ENCODE peak calls at places on chromosomes 13 and 19, in five cellular contexts. Y, N, E, P and A are unnamed samples.

GRCh38 chr13:87671031-87671823 is at the start of gene SLITRK5:
- DNase-seq in E (no peak), N (peak), Y (peak), P (peak), A (peak)

GRCh38 chr13:23273498-23273897 is 92.7 kb downstream of the SGCG start:
- DNase-seq in N (no peak), P (no peak), Y (no peak), E (no peak), A (no peak)

GRCh38 chr19:51158474-51159129 is 16.5 kb downstream of the SIGLEC7 start:
- DNase-seq in N (peak), Y (no peak), P (peak), E (no peak), A (peak)

GRCh38 chr19:39996218-39996810 is 546 bp upstream of the ZNF546 start:
- DNase-seq in N (no peak), Y (no peak), E (peak), P (peak), A (peak)

GRCh38 chr19:30719189-30719990 is 347.2 kb downstream of the ZNF536 start:
- DNase-seq in E (no peak), P (no peak), N (peak), Y (no peak), A (peak)

GRCh38 chr19:10180459-10180858 is 14.3 kb downstream of the DNMT1 start:
- DNase-seq in N (no peak), P (no peak), E (no peak), Y (no peak), A (no peak)

GRCh38 chr13:94154362-94154761 is 325.1 kb downstream of the DCT start:
- DNase-seq in N (no peak), P (peak), Y (no peak), E (peak), A (no peak)

GRCh38 chr13:72774019-72774418 is 7.7 kb downstream of the DIS3 start:
- DNase-seq in N (no peak), Y (no peak), E (no peak), P (peak), A (no peak)

GRCh38 chr13:41622545-41623429 is 165.4 kb downstream of the RGCC start:
- DNase-seq in E (peak), P (no peak), Y (no peak), N (no peak), A (no peak)

GRCh38 chr13:97341135-97341534 is 92.8 kb upstream of the RAP2A start:
- DNase-seq in P (no peak), Y (no peak), E (no peak), N (no peak), A (no peak)

GRCh38 chr13:96428904-96429303 is 339.0 kb downstream of the HS6ST3 start:
- DNase-seq in P (no peak), N (no peak), E (no peak), Y (no peak), A (no peak)

GRCh38 chr13:41782086-41782485 is 178.8 kb downstream of the VWA8 start:
- DNase-seq in Y (no peak), P (no peak), E (no peak), N (no peak), A (no peak)

GRCh38 chr19:51607920-51608562 is 22.2 kb downstream of the SIGLEC5 start:
- DNase-seq in E (no peak), Y (no peak), N (peak), P (peak), A (peak)

GRCh38 chr19:47582320-47582909 is 9.5 kb upstream of the ZNF541 start:
- DNase-seq in E (no peak), N (no peak), Y (no peak), P (no peak), A (no peak)

GRCh38 chr13:113648218-113648615 is 9.8 kb downstream of the ATP4B start:
- DNase-seq in Y (no peak), E (no peak), P (no peak), N (no peak), A (no peak)

GRCh38 chr13:90690458-90691063 is 656.9 kb upstream of the MIR17HG start:
- DNase-seq in E (no peak), N (no peak), P (no peak), Y (no peak), A (no peak)

GRCh38 chr13:54029226-54029625 is 1000.6 kb downstream of the OLFM4 start:
- DNase-seq in Y (no peak), P (peak), N (no peak), E (no peak), A (no peak)

GRCh38 chr13:107461751-107462150 is 753.6 kb downstream of the LIG4 start:
- DNase-seq in N (no peak), Y (no peak), E (no peak), P (no peak), A (no peak)

GRCh38 chr19:45526143-45526542 is 18.9 kb downstream of the VASP start:
- DNase-seq in N (peak), P (peak), E (no peak), Y (no peak), A (peak)

GRCh38 chr19:44072543-44073401 is 813 bp downstream of the ZNF284 start:
- DNase-seq in Y (no peak), E (no peak), P (peak), N (no peak), A (no peak)

GRCh38 chr13:85436029-85436428 is 363.2 kb downstream of the SLITRK6 start:
- DNase-seq in Y (no peak), N (no peak), E (no peak), P (no peak), A (no peak)

GRCh38 chr13:25965596-25965995 is 86.2 kb downstream of the SHISA2 start:
- DNase-seq in N (no peak), Y (no peak), P (no peak), E (no peak), A (no peak)

GRCh38 chr19:4636151-4636717 is 3.1 kb upstream of the TNFAIP8L1 start:
- DNase-seq in P (no peak), N (peak), E (no peak), Y (no peak), A (peak)

GRCh38 chr19:5624154-5624663 is 1.3 kb downstream of the SAFB start:
- DNase-seq in P (peak), Y (no peak), E (no peak), N (peak), A (peak)

GRCh38 chr19:2484178-2484937 is 8.4 kb downstream of the GADD45B start:
- DNase-seq in N (no peak), Y (no peak), E (no peak), P (no peak), A (no peak)

GRCh38 chr13:112877496-112877895 is 91.5 kb upstream of the MCF2L start:
- DNase-seq in Y (peak), N (no peak), P (no peak), E (no peak), A (no peak)

GRCh38 chr13:24016046-24016445 is 118.7 kb upstream of the C1QTNF9B start:
- DNase-seq in E (no peak), Y (no peak), N (no peak), P (no peak), A (no peak)

GRCh38 chr19:46950526-46951235 is 69.0 kb upstream of the NPAS1 start:
- DNase-seq in P (no peak), E (no peak), N (no peak), Y (no peak), A (no peak)

GRCh38 chr19:56508282-56508778 is 675 bp downstream of the ZNF471 start:
- DNase-seq in Y (no peak), N (no peak), P (peak), E (peak), A (no peak)

GRCh38 chr13:34078334-34078999 is 260.5 kb downstream of the RFC3 start:
- DNase-seq in P (no peak), N (no peak), E (no peak), Y (no peak), A (no peak)

GRCh38 chr19:1416014-1416841 is 8.8 kb downstream of the DAZAP1 start:
- DNase-seq in N (no peak), Y (peak), E (no peak), P (peak), A (no peak)

GRCh38 chr19:44912854-44913253 is 1.6 kb upstream of the APOC1 start:
- DNase-seq in Y (no peak), P (no peak), N (no peak), E (no peak), A (no peak)

GRCh38 chr19:38543807-38544568 is 73.8 kb downstream of the MAP4K1 start:
- DNase-seq in P (peak), E (peak), N (no peak), Y (peak), A (no peak)

GRCh38 chr13:74889321-74889720 is 592.6 kb downstream of the TBC1D4 start:
- DNase-seq in Y (no peak), E (no peak), N (no peak), P (peak), A (no peak)

GRCh38 chr13:74886496-74886895 is 595.5 kb downstream of the TBC1D4 start:
- DNase-seq in Y (no peak), P (peak), E (no peak), N (no peak), A (no peak)

GRCh38 chr13:74883834-74884233 is 598.1 kb downstream of the TBC1D4 start:
- DNase-seq in N (no peak), Y (no peak), E (no peak), P (no peak), A (no peak)
- TF ChIP-seq CTCF in N (no peak), Y (peak), E (no peak), P (no peak), A (no peak)

GRCh38 chr19:57887195-57887941 is 1.5 kb downstream of the ZNF814 start:
- DNase-seq in N (no peak), Y (no peak), E (no peak), P (peak), A (no peak)
- TF ChIP-seq CTCF in N (no peak), Y (no peak), E (no peak), P (no peak), A (no peak)

DNA sequence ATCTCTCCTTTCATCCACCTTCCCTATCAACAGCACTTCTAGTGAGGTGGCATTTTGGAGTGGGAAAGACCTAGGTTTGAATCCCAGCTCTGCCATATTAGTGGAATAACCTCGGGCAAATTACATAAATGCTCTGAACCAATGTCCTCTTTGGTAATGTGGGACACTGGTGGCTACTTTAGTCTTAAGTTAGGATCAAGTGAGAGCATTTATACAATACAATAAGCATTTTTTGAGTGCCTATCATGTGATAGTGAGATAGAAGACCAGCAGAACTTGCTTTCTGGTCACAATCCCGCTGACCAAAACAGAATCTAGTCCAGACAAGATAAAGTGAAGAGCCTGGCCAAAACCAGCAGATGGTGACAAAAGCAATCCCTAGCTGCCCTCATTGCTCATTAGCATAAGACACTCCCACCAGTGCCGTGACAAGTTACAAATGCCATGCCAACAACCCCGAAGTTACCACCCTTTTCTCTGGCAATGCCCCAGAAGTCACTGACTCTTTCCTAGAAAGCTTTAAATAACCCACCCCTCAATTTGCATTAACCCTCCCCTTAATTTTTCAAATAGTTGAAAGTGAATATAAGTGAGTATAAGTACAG is 28.8 kb upstream of the KPNA3 start:
- DNase-seq in N (no peak), Y (no peak), E (no peak), P (peak), A (no peak)
- TF ChIP-seq CTCF in N (no peak), Y (no peak), E (no peak), P (no peak), A (no peak)

GRCh38 chr13:71460179-71460578 is 406.8 kb downstream of the DACH1 start:
- DNase-seq in N (no peak), E (no peak), Y (no peak), P (peak), A (no peak)
- TF ChIP-seq CTCF in N (no peak), E (no peak), Y (no peak), P (no peak), A (no peak)

DNA sequence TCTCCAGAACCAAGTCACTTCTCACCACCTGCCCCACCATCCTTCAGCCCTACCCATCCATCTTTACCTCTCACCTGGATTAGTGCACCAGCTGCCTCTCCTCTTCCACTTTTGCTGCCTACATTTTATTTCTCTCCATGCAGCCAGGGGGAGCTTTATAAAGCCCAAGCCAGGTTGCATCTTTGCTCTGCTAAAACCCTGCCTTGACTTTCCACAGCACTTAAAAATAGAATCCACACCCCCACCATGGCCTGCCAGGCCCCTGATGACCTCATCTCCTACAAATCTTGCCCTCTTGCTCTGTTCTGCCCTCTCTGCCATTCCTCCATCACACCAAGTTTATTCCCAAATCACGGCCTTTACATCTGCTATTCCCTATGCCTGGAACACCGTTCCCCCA is 1.8 kb downstream of the HOOK2 start:
- DNase-seq in N (no peak), E (no peak), Y (no peak), P (no peak), A (no peak)
- TF ChIP-seq CTCF in N (no peak), E (peak), Y (peak), P (peak), A (no peak)

DNA sequence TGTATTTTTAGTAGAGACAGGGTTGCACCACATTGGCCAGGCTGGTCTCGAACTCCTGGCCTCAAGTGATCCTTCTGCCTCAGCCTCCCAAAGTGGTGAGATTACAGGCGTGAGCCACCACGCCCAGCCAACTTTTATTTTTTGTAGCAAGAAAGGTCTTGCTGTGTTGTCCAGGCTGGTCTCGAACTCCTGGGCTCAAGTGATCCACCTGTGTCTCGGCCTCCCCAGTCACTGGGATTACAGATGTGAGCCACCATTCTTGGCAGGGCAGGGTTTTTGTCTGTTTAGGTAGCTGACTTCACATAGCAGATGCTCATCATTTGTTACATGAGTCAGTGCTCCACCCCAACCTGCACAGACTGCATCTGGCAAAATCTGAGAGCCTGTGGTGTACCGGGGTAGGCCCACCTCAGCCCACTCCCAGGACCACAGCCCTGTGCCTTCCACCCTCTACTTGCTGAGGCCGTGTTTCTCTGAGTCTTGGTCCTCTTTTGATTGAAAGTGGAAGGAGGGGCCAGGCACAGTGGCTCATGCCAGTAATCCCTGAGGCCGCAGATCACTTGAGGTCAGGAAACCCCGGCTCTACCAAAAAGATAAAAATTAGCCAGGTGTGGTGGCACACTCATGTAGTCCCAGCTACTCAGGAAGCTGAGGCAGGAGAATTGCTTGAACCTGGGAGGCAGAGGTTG is 4.2 kb upstream of the TNPO2 start:
- DNase-seq in E (no peak), N (no peak), P (no peak), Y (no peak), A (no peak)
- TF ChIP-seq CTCF in E (no peak), N (no peak), P (no peak), Y (no peak), A (no peak)

DNA sequence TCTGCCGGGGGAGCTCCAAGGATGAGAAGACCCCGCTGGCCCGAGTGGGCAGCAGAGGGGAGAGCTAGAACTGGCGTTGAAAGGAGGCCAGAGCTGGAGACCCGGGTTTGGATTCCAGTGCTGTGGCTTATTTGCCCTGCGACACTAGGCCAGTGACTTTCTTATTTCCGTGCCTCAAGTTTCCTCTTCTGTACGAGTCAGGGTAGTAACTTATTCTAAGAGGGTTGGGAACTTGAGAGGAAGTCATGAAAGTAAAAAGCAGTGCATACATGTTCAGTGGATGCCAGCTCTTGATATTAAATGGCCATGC is 670 bp downstream of the FAM32A start:
- DNase-seq in N (no peak), Y (no peak), P (no peak), E (no peak), A (no peak)
- TF ChIP-seq CTCF in N (no peak), Y (peak), P (peak), E (peak), A (no peak)

DNA sequence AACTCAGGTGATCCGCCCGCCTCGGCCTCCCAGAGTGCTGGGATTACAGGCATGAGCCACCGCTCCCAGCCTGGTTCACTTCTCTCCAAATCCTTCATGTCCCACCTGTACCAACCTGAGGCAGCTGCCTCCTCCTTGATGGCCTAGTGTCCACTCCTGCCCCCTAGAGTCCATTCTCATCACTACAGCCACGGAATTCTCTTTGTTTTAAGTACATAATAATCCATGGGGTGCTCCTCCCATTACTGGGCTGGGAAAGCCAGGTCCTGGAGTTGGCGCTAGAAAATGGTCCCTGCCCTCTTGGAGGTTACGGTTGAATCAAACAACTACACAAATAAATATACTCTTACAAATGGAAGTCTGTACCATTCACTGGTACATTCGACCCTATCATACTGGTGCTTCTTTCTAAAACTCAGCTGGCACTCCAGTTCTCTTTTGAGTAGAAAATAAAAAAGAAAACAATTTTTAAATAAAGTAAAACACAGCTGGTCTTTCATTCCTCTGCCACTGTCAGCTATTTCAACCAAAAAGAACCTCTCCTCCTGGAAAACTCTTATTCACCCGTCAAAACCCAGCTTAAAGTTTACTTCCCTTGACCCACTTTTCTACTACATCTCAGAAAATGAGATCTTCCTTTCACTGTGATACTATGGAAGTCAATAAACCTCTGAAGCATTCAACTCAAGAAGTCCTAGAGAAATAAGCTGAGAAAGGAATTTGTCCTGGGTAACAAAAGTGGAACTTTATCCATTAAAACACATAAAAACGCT is 22.4 kb upstream of the ARHGEF18 start:
- DNase-seq in N (no peak), P (peak), Y (peak), E (no peak), A (peak)
- TF ChIP-seq CTCF in N (peak), P (peak), Y (peak), E (peak), A (no peak)

DNA sequence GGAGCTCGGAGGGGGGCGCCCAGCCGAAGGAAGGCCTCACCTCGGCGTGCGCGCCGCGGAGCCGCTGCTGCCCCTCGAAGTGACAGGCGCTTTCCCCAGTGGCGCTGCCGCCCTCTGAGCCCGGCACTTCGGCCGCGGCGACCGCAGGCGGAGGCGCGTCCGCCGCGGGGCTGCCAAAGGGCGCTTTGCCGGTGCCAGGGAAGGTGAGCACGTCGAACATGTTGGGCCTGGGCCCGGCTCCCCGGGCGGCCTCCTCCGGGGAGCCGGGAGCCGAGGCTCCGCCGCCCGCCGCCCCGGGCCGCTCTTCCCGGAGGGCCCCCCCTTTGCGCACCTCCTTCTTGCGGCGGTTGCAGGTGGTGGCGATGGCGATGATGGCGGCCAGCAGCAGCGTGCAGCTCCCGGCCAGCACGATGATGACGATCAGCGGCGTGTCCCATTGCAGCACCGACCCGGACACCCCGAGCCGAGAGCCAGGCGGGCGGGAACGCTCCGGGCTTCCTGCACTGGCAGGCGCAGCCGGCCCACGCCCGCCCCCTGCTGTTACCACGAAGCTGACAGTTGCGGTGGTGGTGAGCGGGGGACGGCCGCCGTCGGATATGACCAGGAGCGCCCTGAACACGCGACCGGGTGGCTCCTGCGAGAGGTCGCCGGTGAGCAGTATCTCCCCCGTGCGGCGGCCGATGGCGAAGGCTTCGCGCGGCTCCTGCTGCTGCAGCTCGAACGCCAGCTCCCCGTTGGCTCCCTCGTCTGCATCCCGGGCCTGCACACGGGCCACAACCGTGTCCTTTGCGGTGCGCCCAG is 2.5 kb downstream of the PCDH8 start:
- DNase-seq in Y (no peak), E (no peak), N (peak), P (no peak), A (peak)
- TF ChIP-seq CTCF in Y (peak), E (peak), N (peak), P (peak), A (peak)

GRCh38 chr13:110323172-110323851 is 16.2 kb downstream of the COL4A2 start:
- DNase-seq in Y (no peak), P (no peak), N (no peak), E (peak), A (no peak)
- TF ChIP-seq CTCF in Y (peak), P (peak), N (peak), E (peak), A (no peak)